ENCODE peak calls at places on chromosomes 7 and 10, in seven cellular contexts. U is kidney; Z is Peyer's patch; P is neuronal stem cell; G is naive thymus-derived CD4-positive, alpha-beta T cell; T is osteoblast; I is dorsolateral prefrontal cortex. Q is an unnamed sample.

GRCh38 chr10:127405221-127405620 is 143.9 kb upstream of the NPS start:
- DNase-seq in I (no peak), P (no peak), U (no peak), T (no peak), Z (no peak), G (no peak), Q (no peak)

GRCh38 chr10:62653254-62653653 is 151.3 kb upstream of the ADO start:
- DNase-seq in G (no peak), P (no peak), I (no peak), U (no peak), Z (peak), T (no peak), Q (no peak)

GRCh38 chr7:155880721-155881120 is 68.5 kb upstream of the SHH start:
- DNase-seq in U (no peak), Z (no peak), T (no peak), G (no peak), I (no peak), P (no peak), Q (no peak)

GRCh38 chr7:100483728-100484635 is at the start of gene NYAP1:
- DNase-seq in U (no peak), T (peak), P (peak), I (peak), Z (peak), G (no peak), Q (peak)

GRCh38 chr7:150924256-150924851 is 53.8 kb downstream of the KCNH2 start:
- DNase-seq in U (no peak), G (no peak), P (no peak), Z (no peak), I (no peak), T (no peak), Q (peak)

GRCh38 chr7:38934536-38934935 is 25.5 kb upstream of the VPS41 start:
- DNase-seq in Z (no peak), U (no peak), G (no peak), I (no peak), P (no peak), T (no peak), Q (no peak)

GRCh38 chr7:23136216-23136615 is 30.6 kb downstream of the KLHL7 start:
- DNase-seq in T (no peak), U (no peak), G (no peak), Z (no peak), P (no peak), I (no peak), Q (no peak)

GRCh38 chr10:30832727-30833624 is 198.7 kb downstream of the ZNF438 start:
- DNase-seq in G (no peak), U (no peak), I (no peak), Z (no peak), T (no peak), P (no peak), Q (no peak)

GRCh38 chr7:3380034-3380433 is 79.0 kb downstream of the SDK1 start:
- DNase-seq in Z (no peak), I (no peak), T (no peak), U (no peak), G (no peak), P (no peak), Q (no peak)

DNA sequence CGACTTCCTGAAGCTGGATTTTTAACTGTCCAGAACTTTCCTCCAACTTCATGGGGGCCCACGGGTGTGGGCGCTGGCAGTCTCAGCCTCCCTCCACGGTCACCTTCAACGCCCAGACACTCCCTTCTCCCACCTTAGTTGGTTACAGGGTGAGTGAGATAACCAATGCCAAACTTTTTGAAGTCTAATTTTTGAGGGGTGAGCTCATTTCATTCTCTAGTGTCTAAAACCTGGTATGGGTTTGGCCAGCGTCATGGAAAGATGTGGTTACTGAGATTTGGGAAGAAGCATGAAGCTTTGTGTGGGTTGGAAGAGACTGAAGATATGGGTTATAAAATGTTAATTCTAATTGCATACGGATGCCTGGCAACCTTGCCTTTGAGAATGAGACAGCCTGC is 3.3 kb downstream of the FZD1 start:
- DNase-seq in U (no peak), Z (no peak), T (peak), P (no peak), G (no peak), I (no peak), Q (no peak)
- H3K4me3 ChIP-seq in U (peak), Z (peak), T (peak), P (peak), G (no peak), I (no peak), Q (no peak)

GRCh38 chr7:27131390-27131819 is 848 bp upstream of the HOXA4 start:
- DNase-seq in U (no peak), G (no peak), Z (no peak), T (peak), P (no peak), I (no peak), Q (no peak)
- H3K4me3 ChIP-seq in U (peak), G (peak), Z (peak), T (peak), P (no peak), I (no peak), Q (no peak)

DNA sequence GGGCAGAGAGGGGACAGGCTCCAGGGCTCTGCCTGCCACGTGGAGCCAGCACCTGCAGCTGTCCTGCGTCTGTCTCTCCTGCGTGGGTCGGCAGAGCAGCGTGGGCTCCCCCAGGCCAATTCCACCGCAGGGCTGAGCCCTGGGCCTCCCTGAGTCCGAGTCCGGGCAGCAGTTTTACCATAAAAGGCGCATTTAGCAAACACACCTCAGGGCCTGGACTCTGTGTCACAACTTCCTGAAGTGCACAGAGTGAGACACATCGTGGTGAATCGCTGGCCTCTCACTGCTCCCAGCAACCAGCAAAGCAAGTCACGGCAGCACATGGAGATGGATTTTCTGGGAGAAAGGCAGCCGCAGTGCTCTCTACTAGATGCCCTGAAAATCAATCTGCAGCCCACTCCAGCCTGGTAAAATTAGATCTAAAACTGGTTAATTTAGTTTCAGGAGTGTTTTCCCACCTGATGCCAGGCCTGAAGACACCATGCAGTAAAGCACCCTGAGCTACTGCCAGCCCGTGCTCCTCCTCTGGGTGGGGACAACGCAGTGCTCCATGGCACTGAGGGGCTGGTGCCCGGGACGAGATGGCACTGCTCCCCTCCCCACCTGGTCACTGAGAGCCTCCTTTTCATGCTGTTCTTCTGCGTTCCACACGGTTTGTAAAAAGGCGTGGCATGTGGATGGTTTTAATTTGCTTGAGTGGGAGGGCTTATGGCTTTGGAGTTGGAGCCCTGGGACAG is 337.0 kb downstream of the ADARB2 start:
- DNase-seq in I (no peak), T (no peak), Z (no peak), G (no peak), P (no peak), U (no peak), Q (no peak)
- H3K4me3 ChIP-seq in I (no peak), T (no peak), Z (no peak), G (no peak), P (peak), U (no peak), Q (no peak)

GRCh38 chr7:30468791-30469190 is 9.8 kb downstream of the NOD1 start:
- DNase-seq in U (no peak), P (no peak), Z (no peak), I (no peak), G (no peak), T (no peak), Q (no peak)

GRCh38 chr7:30468041-30468440 is 10.5 kb downstream of the NOD1 start:
- DNase-seq in T (no peak), Z (no peak), P (no peak), I (no peak), U (no peak), G (no peak), Q (no peak)

GRCh38 chr7:30470163-30470770 is 8.3 kb downstream of the NOD1 start:
- DNase-seq in U (no peak), I (no peak), G (no peak), P (no peak), T (no peak), Z (no peak), Q (no peak)

GRCh38 chr7:30470783-30471182 is 7.8 kb downstream of the NOD1 start:
- DNase-seq in U (no peak), T (no peak), Z (no peak), I (no peak), P (no peak), G (no peak), Q (no peak)

GRCh38 chr7:30469303-30469702 is 9.3 kb downstream of the NOD1 start:
- DNase-seq in G (no peak), P (peak), Z (no peak), I (no peak), T (peak), U (no peak), Q (no peak)
- H3K4me3 ChIP-seq in G (no peak), P (no peak), Z (no peak), I (no peak), T (peak), U (no peak), Q (no peak)

Q was measured in Jurkat, Clone E6-1.